ENCODE peak calls at places on chromosomes 12 and 14, in seven cellular contexts. X, J, T, D, E, N and R are unnamed samples. For H3K36me3, the result is how much of the 10 kb centered on the place peaks cover.

GRCh38 chr12:116339062-116339461 is 61.6 kb upstream of the MED13L start:
- DNase-seq in X (no peak), J (no peak), T (no peak), D (no peak), E (peak), N (no peak), R (no peak)

GRCh38 chr14:78747809-78748208 is 577.6 kb downstream of the NRXN3 start:
- DNase-seq in X (no peak), J (no peak), T (no peak), D (no peak), E (no peak), N (no peak), R (no peak)

GRCh38 chr14:51816031-51816430 is 44.4 kb upstream of the GNG2 start:
- DNase-seq in X (no peak), J (no peak), T (no peak), D (no peak), E (no peak), N (no peak), R (no peak)

GRCh38 chr14:68679301-68679700 is 113.6 kb downstream of the ZFP36L1 start:
- DNase-seq in X (no peak), J (no peak), T (no peak), D (no peak), E (no peak), N (no peak), R (no peak)

GRCh38 chr14:64971890-64972785 is at the start of gene RAB15:
- DNase-seq in X (peak), J (peak), T (no peak), D (no peak), E (no peak), N (peak), R (no peak)

GRCh38 chr14:25394356-25394755 is 344.4 kb upstream of the STXBP6 start:
- DNase-seq in X (no peak), J (peak), T (no peak), D (no peak), E (no peak), N (no peak), R (no peak)

GRCh38 chr12:91662021-91662420 is 479.4 kb upstream of the DCN start:
- DNase-seq in X (peak), J (no peak), T (no peak), D (no peak), E (no peak), N (no peak), R (no peak)

GRCh38 chr12:59079472-59079871 is 159.2 kb upstream of the LRIG3 start:
- DNase-seq in X (peak), J (no peak), T (no peak), D (no peak), E (no peak), N (no peak), R (no peak)

GRCh38 chr12:27285395-27285794 is 41.3 kb downstream of the STK38L start:
- DNase-seq in X (peak), J (no peak), T (no peak), D (no peak), E (no peak), N (no peak), R (no peak)

GRCh38 chr12:93183940-93184663 is 193.6 kb upstream of the NUDT4 start:
- DNase-seq in X (peak), J (peak), T (no peak), D (no peak), E (no peak), N (no peak), R (no peak)

GRCh38 chr12:53985358-53985899 is 483 bp downstream of the HOXC10 start:
- DNase-seq in X (no peak), J (peak), T (no peak), D (no peak), E (no peak), N (no peak), R (no peak)

GRCh38 chr14:77457115-77457521 is 283 bp downstream of the VIPAS39 start:
- DNase-seq in X (no peak), J (no peak), T (no peak), D (no peak), E (no peak), N (no peak), R (no peak)

GRCh38 chr14:79992799-79993198 is 218.5 kb downstream of the DIO2 start:
- DNase-seq in X (no peak), J (no peak), T (no peak), D (no peak), E (no peak), N (no peak), R (no peak)

GRCh38 chr12:105504286-105504685 is 173.8 kb downstream of the C12orf75 start:
- DNase-seq in X (no peak), J (no peak), T (no peak), D (no peak), E (no peak), N (no peak), R (no peak)
- TF ChIP-seq CTCF in X (no peak), J (no peak), T (no peak), D (peak), E (no peak), N (peak), R (no peak)

GRCh38 chr14:89440997-89441909 is 24.2 kb upstream of the FOXN3 start:
- DNase-seq in X (no peak), J (no peak), T (no peak), D (no peak), E (no peak), N (no peak), R (no peak)

GRCh38 chr14:89436274-89436656 is 19.2 kb upstream of the FOXN3 start:
- DNase-seq in X (no peak), J (no peak), T (no peak), D (no peak), E (no peak), N (no peak), R (no peak)

GRCh38 chr14:89432226-89432625 is 15.2 kb upstream of the FOXN3 start:
- DNase-seq in X (no peak), J (no peak), T (no peak), D (no peak), E (no peak), N (no peak), R (no peak)

GRCh38 chr14:89430271-89430620 is 13.2 kb upstream of the FOXN3 start:
- DNase-seq in X (no peak), J (no peak), T (no peak), D (no peak), E (no peak), N (no peak), R (no peak)

GRCh38 chr14:89435527-89436273 is 18.7 kb upstream of the FOXN3 start:
- DNase-seq in X (peak), J (no peak), T (no peak), D (no peak), E (no peak), N (no peak), R (no peak)
- H3K36me3 ChIP-seq in X (under half), J (under half), T (under half), D (under half), E (under half), N (under half), R (under half)

DNA sequence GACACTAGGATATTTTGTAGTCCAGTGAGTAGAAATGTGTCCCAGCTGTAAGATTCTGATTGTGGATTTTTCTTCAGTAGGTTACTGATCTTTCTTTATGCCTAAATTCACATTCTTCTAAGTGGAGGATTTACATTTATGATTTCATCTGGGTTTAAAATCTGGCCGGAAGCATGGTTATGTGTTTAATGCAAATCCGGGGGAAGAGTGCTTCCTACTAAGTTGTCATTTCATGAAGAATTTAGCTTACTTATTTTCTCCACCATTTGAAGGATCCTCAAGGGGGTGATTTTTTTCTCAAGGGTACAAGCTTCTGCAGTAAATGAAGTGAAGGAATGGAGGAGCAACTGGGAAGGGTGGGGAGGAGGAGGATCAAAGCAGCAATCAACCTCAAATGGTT is 96.8 kb downstream of the TMTC2 start:
- DNase-seq in X (no peak), J (no peak), T (no peak), D (no peak), E (no peak), N (no peak), R (no peak)
- TF ChIP-seq CTCF in X (no peak), J (no peak), T (no peak), D (no peak), E (no peak), N (no peak), R (no peak)

GRCh38 chr12:104131609-104132008 is 6.4 kb downstream of the NFYB start:
- DNase-seq in X (no peak), J (no peak), T (no peak), D (no peak), E (no peak), N (peak), R (no peak)
- H3K36me3 ChIP-seq in X (under half), J (under half), T (under half), D (under half), E (under half), N (under half), R (under half)

GRCh38 chr12:40208707-40209106 is 16.1 kb upstream of the LRRK2 start:
- DNase-seq in X (no peak), J (peak), T (no peak), D (no peak), E (no peak), N (no peak), R (no peak)

GRCh38 chr12:40207551-40207950 is 17.2 kb upstream of the LRRK2 start:
- DNase-seq in X (no peak), J (no peak), T (no peak), D (no peak), E (no peak), N (peak), R (no peak)

GRCh38 chr12:40212566-40212965 is 12.2 kb upstream of the LRRK2 start:
- DNase-seq in X (no peak), J (no peak), T (no peak), D (no peak), E (no peak), N (no peak), R (no peak)

GRCh38 chr12:40209886-40210285 is 14.9 kb upstream of the LRRK2 start:
- DNase-seq in X (no peak), J (no peak), T (no peak), D (no peak), E (no peak), N (no peak), R (no peak)

GRCh38 chr12:40211185-40211584 is 13.6 kb upstream of the LRRK2 start:
- DNase-seq in X (no peak), J (no peak), T (no peak), D (no peak), E (no peak), N (no peak), R (no peak)
- TF ChIP-seq CTCF in X (no peak), J (no peak), T (no peak), D (no peak), E (no peak), N (no peak), R (no peak)

DNA sequence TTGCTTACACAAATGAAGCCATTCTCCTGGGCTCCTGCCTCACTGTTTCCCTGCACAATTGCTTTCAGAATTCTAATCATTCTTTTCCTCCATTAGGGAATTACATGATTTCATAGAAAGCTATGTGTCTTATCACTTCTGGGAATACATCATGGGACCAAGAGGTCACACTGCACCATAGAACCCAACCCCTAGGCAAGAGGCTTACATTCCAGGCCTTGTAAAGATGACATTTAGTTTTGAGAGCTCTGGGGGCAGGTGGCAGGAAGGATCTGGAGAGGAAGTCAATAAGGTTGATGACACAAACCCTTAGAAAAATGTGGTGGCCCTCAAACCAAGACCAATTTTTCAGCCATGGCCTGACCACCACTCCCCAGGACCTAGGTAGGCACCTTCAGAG is 57.1 kb downstream of the NUAK1 start:
- DNase-seq in X (peak), J (no peak), T (no peak), D (no peak), E (no peak), N (no peak), R (no peak)
- H3K36me3 ChIP-seq in X (under half), J (under half), T (under half), D (under half), E (under half), N (under half), R (under half)

GRCh38 chr14:103542545-103543088 is 13.6 kb downstream of the TRMT61A start:
- DNase-seq in X (no peak), J (peak), T (no peak), D (no peak), E (no peak), N (no peak), R (no peak)

GRCh38 chr14:103540816-103541493 is 12.0 kb downstream of the TRMT61A start:
- DNase-seq in X (no peak), J (peak), T (no peak), D (no peak), E (no peak), N (no peak), R (no peak)

GRCh38 chr14:103541494-103541943 is 12.5 kb downstream of the TRMT61A start:
- DNase-seq in X (no peak), J (peak), T (no peak), D (no peak), E (no peak), N (no peak), R (no peak)

GRCh38 chr14:103543140-103543539 is 14.1 kb downstream of the TRMT61A start:
- DNase-seq in X (no peak), J (peak), T (no peak), D (no peak), E (no peak), N (no peak), R (no peak)

DNA sequence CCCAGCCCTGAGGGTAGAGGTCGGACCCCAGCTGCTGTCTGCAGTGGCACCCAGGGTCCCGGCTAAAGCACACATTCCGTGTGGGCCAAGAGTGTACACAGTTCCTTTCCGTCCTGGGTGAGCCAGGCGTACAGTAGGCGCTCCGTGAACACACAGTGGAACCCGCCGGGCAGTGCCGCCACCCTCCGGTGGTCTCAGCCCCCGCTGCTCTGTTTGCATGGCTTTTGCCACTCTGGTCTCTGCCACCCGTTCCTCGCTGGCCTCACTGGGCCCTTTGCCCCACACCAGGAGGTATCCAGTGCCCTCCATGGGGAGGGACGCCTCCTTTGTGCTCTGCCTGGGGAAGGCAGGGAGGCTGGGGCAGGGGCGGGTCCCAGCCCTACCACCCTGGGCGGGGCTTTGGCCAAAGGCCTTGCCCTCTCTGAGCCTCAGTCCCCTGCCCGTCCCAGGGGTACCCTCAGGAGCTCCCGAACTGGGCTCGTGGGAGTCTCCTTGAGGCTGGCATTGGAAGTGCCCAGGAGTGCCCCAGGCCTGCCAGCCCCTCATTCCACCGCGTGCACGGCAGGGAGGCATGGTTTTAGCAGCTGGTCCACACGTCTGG is 13.0 kb downstream of the TRMT61A start:
- DNase-seq in X (no peak), J (peak), T (no peak), D (no peak), E (no peak), N (no peak), R (no peak)
- TF ChIP-seq CTCF in X (no peak), J (peak), T (no peak), D (no peak), E (no peak), N (no peak), R (peak)

DNA sequence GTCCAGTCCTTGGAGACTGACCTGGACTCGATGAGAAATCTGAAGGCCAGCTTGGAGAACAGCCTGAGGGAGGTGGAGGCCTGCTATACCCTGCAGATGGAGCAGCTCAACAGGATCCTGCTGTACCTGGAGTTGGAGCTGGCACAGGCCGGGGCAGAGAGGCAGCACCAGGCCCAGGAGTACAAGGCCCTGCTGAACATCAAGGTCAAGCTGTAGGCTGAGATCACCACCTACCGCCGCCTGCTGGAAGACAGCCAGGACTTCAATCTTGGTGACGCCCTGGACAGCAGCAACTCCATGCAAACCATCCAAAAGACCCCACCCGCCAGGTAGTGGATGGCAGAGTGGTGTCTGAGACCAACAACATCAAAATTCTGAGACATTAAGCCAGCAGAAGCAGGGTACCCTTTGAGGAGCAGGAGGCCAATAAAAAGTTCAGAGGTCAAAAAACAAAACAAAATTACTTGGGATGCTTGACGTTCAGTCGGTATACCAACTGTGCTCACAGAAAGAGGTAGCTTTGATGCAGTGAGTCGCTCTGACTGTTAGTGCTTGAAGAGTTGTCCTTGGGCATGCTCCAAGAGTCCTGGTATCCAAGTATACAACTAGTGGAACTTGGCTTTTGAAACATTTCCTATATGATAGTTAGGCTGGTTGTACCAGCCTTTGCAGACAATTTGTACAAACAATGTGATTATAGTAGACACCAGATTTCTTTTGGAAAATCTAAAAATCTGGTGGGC is 4.8 kb downstream of the MED6 start:
- DNase-seq in X (peak), J (no peak), T (no peak), D (no peak), E (no peak), N (peak), R (no peak)
- H3K36me3 ChIP-seq in X (under half), J (under half), T (under half), D (under half), E (under half), N (half or more), R (under half)

DNA sequence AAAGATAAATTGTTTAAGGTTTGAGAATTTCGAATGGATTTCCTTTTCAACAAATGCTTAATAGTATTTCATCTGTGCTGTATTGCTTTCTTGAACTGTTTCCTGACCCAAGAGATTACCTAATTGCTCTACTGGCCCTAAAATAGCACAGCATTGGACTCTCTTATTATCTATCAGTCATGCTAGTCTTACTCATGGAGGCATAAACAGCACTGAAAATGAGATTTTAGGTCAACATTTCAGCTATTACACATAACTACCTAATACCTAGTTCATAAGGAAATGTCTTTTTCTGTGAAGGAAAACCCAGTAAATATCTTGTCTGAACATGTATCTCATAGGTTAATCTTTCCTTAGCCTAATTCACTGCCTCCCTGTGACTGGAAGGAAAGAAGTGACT is 4.3 kb upstream of the ABCD2 start:
- DNase-seq in X (no peak), J (no peak), T (no peak), D (no peak), E (no peak), N (no peak), R (no peak)
- TF ChIP-seq CTCF in X (no peak), J (no peak), T (no peak), D (no peak), E (no peak), N (no peak), R (no peak)